ENCODE peak calls at places on chromosomes 1 and 21, in seven cellular contexts. I, A, B, S, F, V and E are unnamed samples.

GRCh38 chr1:177891809-177892208 is 78.0 kb downstream of the SEC16B start:
- DNase-seq in I (no peak), A (no peak), B (no peak), S (no peak), F (no peak), V (no peak), E (no peak)

GRCh38 chr1:205986848-205987247 is 16.3 kb downstream of the RAB7B start:
- DNase-seq in I (no peak), A (no peak), B (no peak), S (no peak), F (no peak), V (no peak), E (no peak)

GRCh38 chr1:160018900-160019299 is 12.9 kb downstream of the PIGM start:
- DNase-seq in I (peak), A (no peak), B (peak), S (no peak), F (no peak), V (no peak), E (peak)

GRCh38 chr1:244730153-244730933 is 77.4 kb downstream of the DESI2 start:
- DNase-seq in I (no peak), A (peak), B (peak), S (peak), F (no peak), V (peak), E (peak)

GRCh38 chr1:160363010-160363409 is 3.9 kb upstream of the NHLH1 start:
- DNase-seq in I (no peak), A (no peak), B (no peak), S (no peak), F (no peak), V (no peak), E (no peak)

GRCh38 chr1:91863498-91863897 is 22.5 kb downstream of the TGFBR3 start:
- DNase-seq in I (no peak), A (no peak), B (no peak), S (no peak), F (no peak), V (no peak), E (no peak)

GRCh38 chr1:88646852-88647645 is 37.0 kb upstream of the PKN2 start:
- DNase-seq in I (peak), A (no peak), B (no peak), S (no peak), F (no peak), V (no peak), E (no peak)

GRCh38 chr21:43362306-43362927 is 64.5 kb downstream of the SIK1 start:
- DNase-seq in I (no peak), A (peak), B (peak), S (peak), F (no peak), V (peak), E (peak)

GRCh38 chr1:41041866-41042265 is 20.3 kb upstream of the SLFNL1 start:
- DNase-seq in I (no peak), A (no peak), B (peak), S (no peak), F (no peak), V (no peak), E (no peak)

GRCh38 chr1:202054094-202054493 is 43.7 kb downstream of the ELF3 start:
- DNase-seq in I (no peak), A (no peak), B (no peak), S (no peak), F (no peak), V (no peak), E (no peak)

GRCh38 chr1:99527078-99527477 is 118.8 kb upstream of the PALMD start:
- DNase-seq in I (peak), A (no peak), B (peak), S (no peak), F (no peak), V (no peak), E (peak)

GRCh38 chr1:147676306-147677085 is 6.2 kb upstream of the ACP6 start:
- DNase-seq in I (peak), A (no peak), B (peak), S (no peak), F (no peak), V (no peak), E (peak)

GRCh38 chr1:90562892-90563291 is 154.2 kb downstream of the BARHL2 start:
- DNase-seq in I (no peak), A (no peak), B (no peak), S (no peak), F (no peak), V (no peak), E (no peak)

GRCh38 chr21:35395728-35396127 is 346.6 kb upstream of the RUNX1 start:
- DNase-seq in I (peak), A (no peak), B (peak), S (no peak), F (no peak), V (no peak), E (no peak)

GRCh38 chr1:111706921-111707320 is 32.3 kb downstream of the INKA2 start:
- DNase-seq in I (no peak), A (no peak), B (no peak), S (no peak), F (no peak), V (no peak), E (no peak)

GRCh38 chr21:43733529-43734071 is 14.7 kb downstream of the PDXK start:
- DNase-seq in I (peak), A (no peak), B (no peak), S (no peak), F (no peak), V (no peak), E (peak)

GRCh38 chr1:23444596-23445390 is 20.2 kb upstream of the TCEA3 start:
- DNase-seq in I (no peak), A (no peak), B (peak), S (no peak), F (no peak), V (no peak), E (no peak)

GRCh38 chr1:23438545-23438944 is 14.0 kb upstream of the TCEA3 start:
- DNase-seq in I (no peak), A (no peak), B (no peak), S (no peak), F (no peak), V (no peak), E (no peak)

GRCh38 chr1:23444104-23444533 is 19.6 kb upstream of the TCEA3 start:
- DNase-seq in I (peak), A (no peak), B (peak), S (peak), F (peak), V (no peak), E (no peak)

GRCh38 chr1:23442751-23443150 is 18.2 kb upstream of the TCEA3 start:
- DNase-seq in I (peak), A (no peak), B (no peak), S (no peak), F (no peak), V (no peak), E (no peak)

DNA sequence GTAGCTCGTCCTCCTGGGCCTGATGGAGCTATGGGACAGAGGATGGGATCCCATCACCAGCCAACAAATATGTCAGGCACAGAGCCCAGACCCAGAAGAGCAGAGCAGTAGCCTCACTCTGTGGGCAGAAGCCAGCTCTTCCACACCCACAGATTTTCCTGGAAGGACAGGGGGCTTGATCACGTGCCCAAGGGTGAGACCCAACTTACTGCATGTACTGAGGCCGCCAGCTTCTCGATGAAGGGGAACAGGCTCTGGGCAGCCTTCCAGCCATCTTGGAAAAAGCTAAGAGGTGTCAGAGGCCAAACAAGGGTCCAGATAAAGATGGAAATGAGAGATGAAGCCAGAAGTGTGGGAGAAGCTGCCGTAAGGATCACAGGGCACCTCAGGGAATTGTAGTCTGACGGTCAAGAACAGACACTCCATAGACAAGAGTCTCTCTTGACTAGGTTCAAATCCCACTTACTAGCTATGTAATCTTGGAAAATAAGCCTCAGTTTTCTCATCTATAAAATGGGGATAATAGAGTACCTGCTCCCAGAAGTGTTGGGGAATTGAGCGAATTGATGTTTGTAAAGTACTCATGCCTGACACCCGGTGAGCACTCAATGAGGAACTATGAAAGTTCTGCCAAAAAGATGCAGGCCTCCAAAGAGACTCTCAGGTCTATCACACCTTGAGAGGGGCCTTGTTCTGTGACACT is 17.0 kb upstream of the TCEA3 start:
- DNase-seq in I (no peak), A (no peak), B (no peak), S (no peak), F (no peak), V (no peak), E (no peak)
- TF ChIP-seq CTCF in I (no peak), A (no peak), B (no peak), S (no peak), F (no peak), V (no peak), E (no peak)

DNA sequence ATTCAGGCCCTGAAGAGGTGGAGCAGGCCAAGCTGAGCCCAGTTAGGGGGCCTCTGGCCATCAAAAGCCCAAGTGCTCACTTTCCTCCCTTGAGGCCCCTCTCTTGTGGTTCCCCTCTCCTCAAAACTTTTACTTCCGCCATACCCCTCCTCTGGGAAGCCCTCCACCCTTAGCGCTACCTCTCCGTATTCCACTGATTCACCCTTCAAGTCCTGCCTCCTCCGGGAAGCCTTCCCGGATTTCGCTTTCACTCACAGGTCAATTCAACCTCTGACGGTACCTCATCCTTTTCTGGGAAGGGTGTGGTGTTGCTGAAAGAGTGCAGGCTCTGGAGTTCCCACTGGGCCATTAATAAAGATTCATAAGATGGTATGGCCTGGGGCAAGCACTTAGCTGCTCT is 19.1 kb downstream of the SPOCD1 start:
- DNase-seq in I (no peak), A (no peak), B (no peak), S (peak), F (no peak), V (no peak), E (no peak)
- TF ChIP-seq CTCF in I (no peak), A (no peak), B (no peak), S (no peak), F (no peak), V (no peak), E (no peak)

GRCh38 chr1:47554901-47555300 is 117.1 kb downstream of the FOXD2 start:
- DNase-seq in I (no peak), A (no peak), B (no peak), S (no peak), F (no peak), V (no peak), E (peak)
- TF ChIP-seq CTCF in I (no peak), A (no peak), B (no peak), S (no peak), F (no peak), V (no peak), E (no peak)

GRCh38 chr1:164510435-164510834 is 48.5 kb upstream of the PBX1 start:
- DNase-seq in I (peak), A (no peak), B (peak), S (no peak), F (no peak), V (no peak), E (peak)
- TF ChIP-seq CTCF in I (no peak), A (peak), B (peak), S (no peak), F (no peak), V (no peak), E (peak)

GRCh38 chr1:59574085-59574484 is 240.7 kb upstream of the HOOK1 start:
- DNase-seq in I (peak), A (no peak), B (peak), S (no peak), F (no peak), V (no peak), E (peak)
- TF ChIP-seq CTCF in I (no peak), A (no peak), B (no peak), S (no peak), F (no peak), V (no peak), E (peak)

GRCh38 chr1:20212099-20212684 is 25.9 kb upstream of the PLA2G2C start:
- DNase-seq in I (peak), A (no peak), B (no peak), S (no peak), F (no peak), V (no peak), E (no peak)
- TF ChIP-seq CTCF in I (no peak), A (no peak), B (no peak), S (no peak), F (no peak), V (no peak), E (no peak)

GRCh38 chr1:45622891-45623394 is 911 bp downstream of the CCDC17 start:
- DNase-seq in I (no peak), A (peak), B (no peak), S (no peak), F (no peak), V (no peak), E (no peak)
- TF ChIP-seq CTCF in I (no peak), A (no peak), B (no peak), S (no peak), F (no peak), V (no peak), E (no peak)

DNA sequence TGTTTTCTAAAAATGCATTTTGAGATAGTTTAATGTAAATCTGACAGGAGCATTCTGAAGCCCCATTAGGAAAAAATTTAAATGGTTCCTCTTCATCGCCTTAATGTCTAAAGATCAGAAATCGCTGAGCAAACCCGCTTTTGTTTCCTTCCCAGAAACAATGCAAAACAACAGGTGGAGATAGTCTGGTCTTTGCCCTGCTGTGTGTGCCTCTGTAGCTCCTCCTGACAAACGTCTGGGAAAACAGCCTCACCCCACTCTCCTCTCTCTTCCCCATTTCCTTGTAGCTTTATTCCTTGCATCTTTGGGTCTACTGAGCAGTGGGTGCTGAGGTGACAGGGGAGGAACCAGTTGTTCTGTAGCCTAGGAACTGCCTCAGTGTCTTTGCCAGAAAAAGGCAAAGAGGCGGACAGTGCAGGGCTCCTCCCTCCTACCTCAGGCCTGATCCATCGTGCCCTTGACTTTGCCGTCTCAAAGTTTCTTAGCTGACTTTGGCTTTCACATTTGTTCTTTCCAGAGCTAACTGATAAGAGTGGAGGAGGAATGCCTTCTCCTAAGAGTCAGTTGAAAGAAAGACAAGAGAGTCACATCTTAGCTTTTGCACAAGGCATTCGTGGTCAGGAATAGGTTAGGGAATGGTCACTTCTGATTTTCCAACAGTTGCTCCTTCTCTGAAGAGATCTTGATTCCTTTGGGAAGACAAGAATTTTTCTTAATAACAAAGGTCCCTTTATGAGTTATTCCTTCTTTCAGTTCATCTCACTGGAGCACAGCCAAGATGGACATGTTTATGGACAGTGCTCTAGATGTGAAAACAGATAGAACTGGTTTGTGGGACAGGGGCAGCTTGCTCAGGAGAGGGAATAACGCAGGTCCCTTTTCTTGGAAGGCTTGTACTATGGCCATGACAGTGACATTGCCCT is 24.9 kb downstream of the SYT11 start:
- DNase-seq in I (no peak), A (no peak), B (no peak), S (no peak), F (no peak), V (no peak), E (no peak)
- TF ChIP-seq CTCF in I (no peak), A (no peak), B (no peak), S (no peak), F (no peak), V (no peak), E (no peak)